ENCODE peak calls at places on chromosomes 2 and 18, in six cellular contexts. One of them, this sample, is unnamed. For H3K79me1, the result is how much of the 10 kb centered on the place peaks cover.

GRCh38 chr2:48112911-48113687 is 206.8 kb upstream of the FBXO11 start:
- DNase-seq in mesenchymal stem cell: peak
- DNase-seq in neuronal stem cell: no peak
- DNase-seq in H1: no peak
- DNase-seq in IMR-90: peak
- DNase-seq in trophoblast cell: peak
- DNase-seq in this sample: no peak

GRCh38 chr2:182716665-182716990 is 571 bp downstream of the DNAJC10 start:
- DNase-seq in H1: no peak
- DNase-seq in trophoblast cell: peak
- DNase-seq in IMR-90: no peak
- DNase-seq in mesenchymal stem cell: no peak
- DNase-seq in neuronal stem cell: no peak
- DNase-seq in this sample: no peak

GRCh38 chr2:263022-263738 is 652 bp downstream of the SH3YL1 start:
- DNase-seq in H1: no peak
- DNase-seq in trophoblast cell: no peak
- DNase-seq in IMR-90: no peak
- DNase-seq in neuronal stem cell: no peak
- DNase-seq in mesenchymal stem cell: no peak
- DNase-seq in this sample: no peak

GRCh38 chr2:32697156-32697555 is 69.3 kb downstream of the TTC27 start:
- DNase-seq in mesenchymal stem cell: peak
- DNase-seq in neuronal stem cell: no peak
- DNase-seq in IMR-90: peak
- DNase-seq in H1: no peak
- DNase-seq in trophoblast cell: no peak
- DNase-seq in this sample: no peak

GRCh38 chr18:80233201-80233835 is 14.0 kb downstream of the PARD6G start:
- DNase-seq in H1: no peak
- DNase-seq in IMR-90: no peak
- DNase-seq in neuronal stem cell: no peak
- DNase-seq in mesenchymal stem cell: no peak
- DNase-seq in trophoblast cell: no peak
- DNase-seq in this sample: no peak

GRCh38 chr2:42125887-42126594 is 43.1 kb upstream of the EML4 start:
- DNase-seq in H1: no peak
- DNase-seq in trophoblast cell: peak
- DNase-seq in neuronal stem cell: no peak
- DNase-seq in IMR-90: no peak
- DNase-seq in mesenchymal stem cell: no peak
- DNase-seq in this sample: peak

GRCh38 chr2:146246734-146247523 is 1597.9 kb upstream of the ACVR2A start:
- DNase-seq in mesenchymal stem cell: no peak
- DNase-seq in IMR-90: peak
- DNase-seq in trophoblast cell: no peak
- DNase-seq in neuronal stem cell: no peak
- DNase-seq in H1: no peak
- DNase-seq in this sample: no peak

GRCh38 chr2:191382801-191383200 is 137.6 kb downstream of the MYO1B start:
- DNase-seq in mesenchymal stem cell: peak
- DNase-seq in H1: no peak
- DNase-seq in IMR-90: peak
- DNase-seq in neuronal stem cell: no peak
- DNase-seq in trophoblast cell: peak
- DNase-seq in this sample: no peak

GRCh38 chr2:238285653-238286082 is 2.7 kb downstream of the PER2 start:
- DNase-seq in neuronal stem cell: no peak
- DNase-seq in mesenchymal stem cell: peak
- DNase-seq in IMR-90: peak
- DNase-seq in H1: no peak
- DNase-seq in trophoblast cell: peak
- DNase-seq in this sample: peak

GRCh38 chr2:120675460-120676130 is 60.1 kb upstream of the GLI2 start:
- DNase-seq in IMR-90: peak
- DNase-seq in mesenchymal stem cell: peak
- DNase-seq in trophoblast cell: peak
- DNase-seq in neuronal stem cell: no peak
- DNase-seq in H1: no peak
- DNase-seq in this sample: peak

GRCh38 chr2:99183025-99183424 is 2.0 kb downstream of the MRPL30 start:
- DNase-seq in neuronal stem cell: no peak
- DNase-seq in H1: no peak
- DNase-seq in trophoblast cell: no peak
- DNase-seq in IMR-90: peak
- DNase-seq in mesenchymal stem cell: no peak
- DNase-seq in this sample: no peak

GRCh38 chr18:68679531-68679930 is 35.4 kb downstream of the TMX3 start:
- DNase-seq in mesenchymal stem cell: peak
- DNase-seq in IMR-90: peak
- DNase-seq in trophoblast cell: peak
- DNase-seq in neuronal stem cell: no peak
- DNase-seq in H1: no peak
- DNase-seq in this sample: no peak

GRCh38 chr2:152126664-152127063 is 27.8 kb upstream of the CACNB4 start:
- DNase-seq in H1: no peak
- DNase-seq in neuronal stem cell: no peak
- DNase-seq in trophoblast cell: no peak
- DNase-seq in IMR-90: no peak
- DNase-seq in mesenchymal stem cell: no peak
- DNase-seq in this sample: no peak

GRCh38 chr2:241658296-241658695 is 20.8 kb downstream of the ATG4B start:
- DNase-seq in IMR-90: no peak
- DNase-seq in neuronal stem cell: no peak
- DNase-seq in trophoblast cell: no peak
- DNase-seq in H1: no peak
- DNase-seq in mesenchymal stem cell: no peak
- DNase-seq in this sample: no peak
- H3K9ac ChIP-seq in IMR-90: no peak
- H3K9ac ChIP-seq in neuronal stem cell: no peak
- H3K9ac ChIP-seq in trophoblast cell: no peak
- H3K9ac ChIP-seq in H1: no peak
- H3K9ac ChIP-seq in mesenchymal stem cell: no peak
- H3K9ac ChIP-seq in this sample: no peak

GRCh38 chr2:19674051-19675002 is 227.5 kb downstream of the TTC32 start:
- DNase-seq in H1: no peak
- DNase-seq in mesenchymal stem cell: no peak
- DNase-seq in IMR-90: no peak
- DNase-seq in neuronal stem cell: no peak
- DNase-seq in trophoblast cell: no peak
- DNase-seq in this sample: no peak
- H2AFZ ChIP-seq in H1: no peak
- H2AFZ ChIP-seq in mesenchymal stem cell: no peak
- H2AFZ ChIP-seq in IMR-90: no peak
- H2AFZ ChIP-seq in neuronal stem cell: no peak
- H2AFZ ChIP-seq in trophoblast cell: no peak
- H2AFZ ChIP-seq in this sample: no peak

GRCh38 chr2:104862061-104862941 is 8.4 kb downstream of the POU3F3 start:
- DNase-seq in H1: no peak
- DNase-seq in trophoblast cell: peak
- DNase-seq in IMR-90: no peak
- DNase-seq in neuronal stem cell: no peak
- DNase-seq in mesenchymal stem cell: no peak
- DNase-seq in this sample: peak
- H3K79me1 ChIP-seq in H1: under half
- H3K79me1 ChIP-seq in trophoblast cell: under half
- H3K79me1 ChIP-seq in IMR-90: under half
- H3K79me1 ChIP-seq in neuronal stem cell: under half
- H3K79me1 ChIP-seq in mesenchymal stem cell: under half
- H3K79me1 ChIP-seq in this sample: under half

GRCh38 chr2:69693059-69693458 is 48.9 kb upstream of the ANXA4 start:
- DNase-seq in neuronal stem cell: no peak
- DNase-seq in trophoblast cell: no peak
- DNase-seq in IMR-90: no peak
- DNase-seq in H1: no peak
- DNase-seq in mesenchymal stem cell: no peak
- DNase-seq in this sample: no peak
- H3K9ac ChIP-seq in neuronal stem cell: no peak
- H3K9ac ChIP-seq in trophoblast cell: no peak
- H3K9ac ChIP-seq in IMR-90: no peak
- H3K9ac ChIP-seq in H1: no peak
- H3K9ac ChIP-seq in mesenchymal stem cell: no peak
- H3K9ac ChIP-seq in this sample: no peak

GRCh38 chr2:228339525-228339924 is 158.0 kb upstream of the SPHKAP start:
- DNase-seq in H1: no peak
- DNase-seq in IMR-90: no peak
- DNase-seq in mesenchymal stem cell: no peak
- DNase-seq in trophoblast cell: no peak
- DNase-seq in neuronal stem cell: no peak
- DNase-seq in this sample: no peak

GRCh38 chr2:228348653-228349052 is 167.2 kb upstream of the SPHKAP start:
- DNase-seq in mesenchymal stem cell: no peak
- DNase-seq in IMR-90: no peak
- DNase-seq in H1: no peak
- DNase-seq in trophoblast cell: no peak
- DNase-seq in neuronal stem cell: no peak
- DNase-seq in this sample: no peak

DNA sequence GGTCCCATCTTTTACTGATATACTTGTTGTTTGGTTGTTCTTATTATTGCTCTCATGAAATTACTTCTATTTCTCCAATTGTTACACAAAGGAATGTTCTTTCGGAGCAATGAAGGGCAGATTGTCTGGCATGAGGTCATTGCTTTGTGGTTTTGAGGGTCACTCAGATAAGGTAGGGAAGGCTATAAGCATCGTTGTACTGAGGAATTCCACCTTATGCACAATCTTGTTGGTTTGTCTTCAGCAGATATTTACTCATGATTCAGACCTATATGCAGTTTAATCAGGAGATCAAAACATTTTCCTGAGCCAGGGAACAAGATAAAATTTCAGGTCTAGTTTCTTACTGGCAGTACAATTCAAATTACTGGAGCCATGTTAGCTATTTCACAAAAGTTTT is 163.0 kb upstream of the SPHKAP start:
- DNase-seq in mesenchymal stem cell: no peak
- DNase-seq in trophoblast cell: no peak
- DNase-seq in IMR-90: no peak
- DNase-seq in H1: no peak
- DNase-seq in neuronal stem cell: no peak
- DNase-seq in this sample: no peak
- H2AFZ ChIP-seq in mesenchymal stem cell: no peak
- H2AFZ ChIP-seq in trophoblast cell: no peak
- H2AFZ ChIP-seq in IMR-90: no peak
- H2AFZ ChIP-seq in H1: no peak
- H2AFZ ChIP-seq in neuronal stem cell: no peak
- H2AFZ ChIP-seq in this sample: no peak

This sample was measured in H9.